ENCODE peak calls at places on chromosomes 13 and 19, in six cellular contexts. A is effector memory CD4-positive, alpha-beta T cell; K is cardiac muscle cell; C is uterus; F is psoas muscle; U is neuronal stem cell. S is an unnamed sample.

GRCh38 chr13:41608111-41608510 is 150.8 kb downstream of the RGCC start:
- DNase-seq in A (no peak), K (no peak), C (no peak), F (no peak), U (no peak), S (no peak)

GRCh38 chr13:51556740-51557139 is 27.5 kb upstream of the WDFY2 start:
- DNase-seq in A (no peak), K (no peak), C (no peak), F (no peak), U (no peak), S (no peak)

GRCh38 chr19:12838893-12839656 is 760 bp downstream of the MAST1 start:
- DNase-seq in A (no peak), K (no peak), C (no peak), F (no peak), U (no peak), S (no peak)

GRCh38 chr13:52371736-52372247 is 34.2 kb downstream of the THSD1 start:
- DNase-seq in A (no peak), K (peak; percentile 79), C (no peak), F (no peak), U (peak; percentile 4), S (no peak)

GRCh38 chr13:46211116-46211515 is 612 bp upstream of the LRRC63 start:
- DNase-seq in A (no peak), K (peak; percentile 5), C (no peak), F (no peak), U (no peak), S (no peak)

GRCh38 chr13:81153478-81153877 is 812.6 kb upstream of the SPRY2 start:
- DNase-seq in A (no peak), K (no peak), C (no peak), F (no peak), U (no peak), S (no peak)

GRCh38 chr19:46696052-46696451 is 20.9 kb downstream of the PRKD2 start:
- DNase-seq in A (no peak), K (no peak), C (no peak), F (no peak), U (no peak), S (no peak)

GRCh38 chr13:95367309-95367843 is 66.1 kb upstream of the ABCC4 start:
- DNase-seq in A (no peak), K (no peak), C (no peak), F (no peak), U (no peak), S (no peak)

GRCh38 chr13:46267166-46267565 is 55.4 kb downstream of the LRRC63 start:
- DNase-seq in A (no peak), K (no peak), C (no peak), F (no peak), U (no peak), S (no peak)

GRCh38 chr13:42574435-42575311 is 721 bp downstream of the TNFSF11 start:
- DNase-seq in A (no peak), K (peak; percentile 3), C (no peak), F (no peak), U (no peak), S (no peak)

GRCh38 chr19:45931055-45931454 is 16.5 kb upstream of the NANOS2 start:
- DNase-seq in A (no peak), K (no peak), C (no peak), F (no peak), U (no peak), S (no peak)

GRCh38 chr13:91468301-91468700 is 69.9 kb downstream of the GPC5 start:
- DNase-seq in A (no peak), K (no peak), C (no peak), F (no peak), U (no peak), S (no peak)

GRCh38 chr19:52778811-52779210 is 7.8 kb downstream of the ZNF600 start:
- DNase-seq in A (peak; percentile 19), K (no peak), C (no peak), F (no peak), U (no peak), S (no peak)

GRCh38 chr19:49473868-49474544 is at the start of gene FLT3LG:
- DNase-seq in A (peak; percentile 88), K (peak; percentile 78), C (peak; percentile 80), F (peak; percentile 80), U (no peak), S (peak; percentile 88)

GRCh38 chr19:31448221-31448657 is 99.0 kb upstream of the TSHZ3 start:
- DNase-seq in A (no peak), K (peak; percentile 94), C (peak; percentile 63), F (peak; percentile 72), U (no peak), S (no peak)

GRCh38 chr19:4373601-4374441 is 26.5 kb downstream of the SH3GL1 start:
- DNase-seq in A (no peak), K (peak; percentile 43), C (no peak), F (peak; percentile 70), U (no peak), S (peak; percentile 82)

GRCh38 chr19:12639901-12640613 is 26.5 kb downstream of the MAN2B1 start:
- DNase-seq in A (peak; percentile 67), K (peak; percentile 83), C (peak; percentile 72), F (peak; percentile 82), U (peak; percentile 57), S (peak; percentile 56)

GRCh38 chr19:54424660-54425381 is 9.6 kb downstream of the TTYH1 start:
- DNase-seq in A (no peak), K (no peak), C (no peak), F (no peak), U (no peak), S (no peak)

GRCh38 chr19:13909430-13909829 is 3.4 kb downstream of the CC2D1A start:
- DNase-seq in A (no peak), K (no peak), C (no peak), F (no peak), U (no peak), S (no peak)

GRCh38 chr19:51417107-51417806 is at the start of gene SIGLEC10:
- DNase-seq in A (no peak), K (peak; percentile 23), C (no peak), F (peak; percentile 40), U (no peak), S (no peak)

GRCh38 chr13:38685974-38686571 is 804 bp upstream of the FREM2 start:
- DNase-seq in A (no peak), K (peak; percentile 15), C (no peak), F (no peak), U (peak; percentile 56), S (no peak)

GRCh38 chr13:98766716-98767115 is 14.2 kb upstream of the SLC15A1 start:
- DNase-seq in A (no peak), K (no peak), C (no peak), F (no peak), U (no peak), S (no peak)

GRCh38 chr13:27588405-27588804 is 31.9 kb downstream of the LNX2 start:
- DNase-seq in A (no peak), K (no peak), C (no peak), F (no peak), U (no peak), S (no peak)

GRCh38 chr19:46000497-46001246 is 5.4 kb downstream of the CCDC61 start:
- DNase-seq in A (peak; percentile 74), K (peak; percentile 15), C (no peak), F (peak; percentile 41), U (peak; percentile 40), S (no peak)

GRCh38 chr13:109180905-109181425 is 551.6 kb downstream of the MYO16 start:
- DNase-seq in A (no peak), K (peak; percentile 65), C (no peak), F (no peak), U (no peak), S (no peak)

GRCh38 chr19:39262496-39262895 is 5.7 kb upstream of the IFNL2 start:
- DNase-seq in A (no peak), K (no peak), C (no peak), F (no peak), U (no peak), S (no peak)

GRCh38 chr19:18273566-18274302 is 518 bp downstream of the IQCN start:
- DNase-seq in A (no peak), K (no peak), C (no peak), F (no peak), U (no peak), S (no peak)

GRCh38 chr19:18274303-18274775 is at the start of gene IQCN:
- DNase-seq in A (peak; percentile 41), K (peak; percentile 28), C (peak; percentile 58), F (no peak), U (no peak), S (peak; percentile 80)

GRCh38 chr19:18271433-18271841 is 2.8 kb downstream of the IQCN start:
- DNase-seq in A (no peak), K (peak; percentile 10), C (peak; percentile 57), F (no peak), U (no peak), S (no peak)

GRCh38 chr19:18278521-18279265 is 2.7 kb downstream of the JUND start:
- DNase-seq in A (peak; percentile 42), K (peak; percentile 39), C (no peak), F (no peak), U (no peak), S (no peak)

GRCh38 chr19:18274776-18275356 is 614 bp upstream of the IQCN start:
- DNase-seq in A (no peak), K (peak; percentile 90), C (peak; percentile 89), F (peak; percentile 90), U (no peak), S (peak; percentile 66)
- H3K4me1 ChIP-seq in A (peaks cover 29% of the 10 kb centered on the region), K (no peaks in the 10 kb centered on the region), C (peaks cover 14% of the 10 kb centered on the region), F (peaks cover 53% of the 10 kb centered on the region), U (peaks cover 9% of the 10 kb centered on the region), S (peaks cover 44% of the 10 kb centered on the region)

DNA sequence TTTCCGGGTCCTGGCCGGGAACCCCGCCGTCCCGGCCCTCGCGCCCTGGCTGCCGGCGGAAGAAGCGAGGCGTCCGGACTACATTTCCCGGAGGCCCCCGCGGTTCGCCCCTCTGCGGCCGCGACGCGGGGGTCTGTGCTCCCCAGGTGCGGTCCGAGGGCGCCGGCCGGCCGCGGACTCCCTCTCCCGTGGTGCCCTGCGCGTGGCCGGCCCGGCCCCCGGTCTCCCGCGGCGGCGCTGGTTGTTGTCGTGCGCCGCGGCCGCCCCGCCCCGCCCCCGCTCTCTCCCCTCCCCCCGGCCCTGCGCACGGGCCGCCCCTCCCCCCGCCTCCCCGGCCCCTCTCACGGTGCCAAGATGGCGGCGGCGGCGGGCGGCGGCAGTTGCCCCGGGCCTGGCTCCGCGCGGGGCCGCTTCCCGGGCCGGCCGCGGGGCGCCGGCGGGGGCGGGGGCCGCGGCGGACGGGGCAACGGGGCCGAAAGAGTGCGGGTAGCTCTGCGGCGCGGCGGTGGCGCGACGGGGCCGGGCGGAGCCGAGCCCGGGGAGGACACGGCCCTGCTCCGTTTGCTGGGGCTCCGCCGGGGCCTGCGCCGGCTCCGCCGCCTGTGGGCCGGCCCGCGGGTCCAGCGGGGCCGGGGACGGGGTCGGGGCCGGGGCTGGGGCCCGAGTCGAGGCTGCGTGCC is at the start of gene KMT2B:
- DNase-seq in A (no peak), K (peak; percentile 98), C (no peak), F (peak; percentile 97), U (no peak), S (no peak)
- H3K4me3 ChIP-seq in A (peak within 1 kb of the TSS; percentile 84), K (peak within 1 kb of the TSS; percentile 87), C (peak within 1 kb of the TSS; percentile 72), F (peak within 1 kb of the TSS; percentile 95), U (peak within 1 kb of the TSS; percentile 99), S (peak within 1 kb of the TSS; percentile 79)

GRCh38 chr19:33418871-33419762 is 45.6 kb downstream of the CEBPG start:
- DNase-seq in A (no peak), K (no peak), C (no peak), F (peak; percentile 3), U (no peak), S (no peak)
- H3K4me1 ChIP-seq in A (no peaks in the 10 kb centered on the region), K (no peaks in the 10 kb centered on the region), C (no peaks in the 10 kb centered on the region), F (no peaks in the 10 kb centered on the region), U (peaks cover 2% of the 10 kb centered on the region), S (no peaks in the 10 kb centered on the region)

DNA sequence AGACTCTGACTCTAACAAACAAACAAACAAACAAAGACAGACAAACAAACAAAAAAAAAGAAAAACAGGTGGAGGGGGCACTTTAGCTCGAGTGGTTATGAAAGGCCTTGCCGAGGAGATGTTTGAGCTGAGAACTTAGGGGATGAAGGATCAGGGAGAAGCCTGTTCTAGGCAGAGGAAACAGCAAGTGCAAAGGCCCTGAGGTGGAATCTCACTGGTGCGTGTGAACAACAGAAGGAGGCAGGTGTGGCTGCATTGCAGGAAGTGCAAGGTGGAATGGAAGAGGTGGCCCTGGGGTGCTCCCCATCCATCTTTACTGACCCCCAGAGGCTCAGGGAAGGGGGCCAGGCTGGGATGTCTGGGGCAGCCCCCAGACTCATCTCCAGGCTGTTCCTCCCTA is 41.9 kb downstream of the CYP4F22 start:
- DNase-seq in A (no peak), K (no peak), C (no peak), F (no peak), U (no peak), S (no peak)
- H3K4me3 ChIP-seq in A (no peak overlapping the region), K (no peak overlapping the region), C (no peak overlapping the region), F (no peak overlapping the region), U (no peak overlapping the region), S (no peak overlapping the region)